ENCODE peak calls at places on chromosomes 6 and 20, in six cellular contexts. One of them, this sample, is unnamed.

GRCh38 chr6:48472121-48472520 is 361.1 kb upstream of the PTCHD4 start:
- DNase-seq in activated CD8-positive, alpha-beta memory T cell treated with anti-CD3 and anti-CD28 coated beads for 1 hour: no peak
- DNase-seq in nucleus accumbens: no peak
- DNase-seq in anterior cingulate cortex: no peak
- DNase-seq in GM03348: no peak
- DNase-seq in HFFc6: no peak
- DNase-seq in this sample: no peak

GRCh38 chr20:38961530-38962043 is 557 bp upstream of the DHX35 start:
- DNase-seq in GM03348: no peak
- DNase-seq in HFFc6: no peak
- DNase-seq in anterior cingulate cortex: no peak
- DNase-seq in activated CD8-positive, alpha-beta memory T cell treated with anti-CD3 and anti-CD28 coated beads for 1 hour: no peak
- DNase-seq in nucleus accumbens: no peak
- DNase-seq in this sample: no peak

GRCh38 chr6:110618591-110619267 is 142.3 kb upstream of the SLC22A16 start:
- DNase-seq in anterior cingulate cortex: no peak
- DNase-seq in GM03348: no peak
- DNase-seq in HFFc6: peak; percentile 21
- DNase-seq in activated CD8-positive, alpha-beta memory T cell treated with anti-CD3 and anti-CD28 coated beads for 1 hour: no peak
- DNase-seq in nucleus accumbens: no peak
- DNase-seq in this sample: no peak

GRCh38 chr6:91098006-91098405 is 511.1 kb upstream of the MAP3K7 start:
- DNase-seq in anterior cingulate cortex: no peak
- DNase-seq in nucleus accumbens: no peak
- DNase-seq in GM03348: no peak
- DNase-seq in activated CD8-positive, alpha-beta memory T cell treated with anti-CD3 and anti-CD28 coated beads for 1 hour: no peak
- DNase-seq in HFFc6: no peak
- DNase-seq in this sample: no peak

GRCh38 chr20:24782801-24783630 is 166.1 kb upstream of the CST7 start:
- DNase-seq in HFFc6: no peak
- DNase-seq in anterior cingulate cortex: no peak
- DNase-seq in nucleus accumbens: no peak
- DNase-seq in activated CD8-positive, alpha-beta memory T cell treated with anti-CD3 and anti-CD28 coated beads for 1 hour: no peak
- DNase-seq in GM03348: no peak
- DNase-seq in this sample: no peak

GRCh38 chr6:54621285-54621684 is 225.3 kb upstream of the FAM83B start:
- DNase-seq in HFFc6: no peak
- DNase-seq in GM03348: no peak
- DNase-seq in activated CD8-positive, alpha-beta memory T cell treated with anti-CD3 and anti-CD28 coated beads for 1 hour: no peak
- DNase-seq in nucleus accumbens: no peak
- DNase-seq in anterior cingulate cortex: no peak
- DNase-seq in this sample: no peak

GRCh38 chr20:38523697-38524096 is 51.1 kb downstream of the RALGAPB start:
- DNase-seq in nucleus accumbens: no peak
- DNase-seq in GM03348: peak; percentile 56
- DNase-seq in activated CD8-positive, alpha-beta memory T cell treated with anti-CD3 and anti-CD28 coated beads for 1 hour: no peak
- DNase-seq in anterior cingulate cortex: no peak
- DNase-seq in HFFc6: peak; percentile 57
- DNase-seq in this sample: no peak

GRCh38 chr6:31170987-31171671 is 647 bp upstream of the POU5F1 start:
- DNase-seq in anterior cingulate cortex: no peak
- DNase-seq in nucleus accumbens: no peak
- DNase-seq in GM03348: no peak
- DNase-seq in HFFc6: no peak
- DNase-seq in activated CD8-positive, alpha-beta memory T cell treated with anti-CD3 and anti-CD28 coated beads for 1 hour: no peak
- DNase-seq in this sample: no peak

GRCh38 chr20:20409326-20409725 is 41.4 kb downstream of the INSM1 start:
- DNase-seq in nucleus accumbens: no peak
- DNase-seq in GM03348: no peak
- DNase-seq in HFFc6: no peak
- DNase-seq in anterior cingulate cortex: no peak
- DNase-seq in activated CD8-positive, alpha-beta memory T cell treated with anti-CD3 and anti-CD28 coated beads for 1 hour: no peak
- DNase-seq in this sample: no peak

GRCh38 chr6:13474360-13474759 is 13.0 kb downstream of the GFOD1 start:
- DNase-seq in activated CD8-positive, alpha-beta memory T cell treated with anti-CD3 and anti-CD28 coated beads for 1 hour: no peak
- DNase-seq in GM03348: no peak
- DNase-seq in nucleus accumbens: no peak
- DNase-seq in anterior cingulate cortex: no peak
- DNase-seq in HFFc6: no peak
- DNase-seq in this sample: no peak

GRCh38 chr6:42417641-42418112 is 34.0 kb downstream of the TRERF1 start:
- DNase-seq in anterior cingulate cortex: no peak
- DNase-seq in activated CD8-positive, alpha-beta memory T cell treated with anti-CD3 and anti-CD28 coated beads for 1 hour: peak; percentile 48
- DNase-seq in GM03348: no peak
- DNase-seq in HFFc6: no peak
- DNase-seq in nucleus accumbens: no peak
- DNase-seq in this sample: no peak

GRCh38 chr6:21556968-21557721 is 36.4 kb upstream of the SOX4 start:
- DNase-seq in activated CD8-positive, alpha-beta memory T cell treated with anti-CD3 and anti-CD28 coated beads for 1 hour: no peak
- DNase-seq in nucleus accumbens: no peak
- DNase-seq in anterior cingulate cortex: no peak
- DNase-seq in GM03348: no peak
- DNase-seq in HFFc6: no peak
- DNase-seq in this sample: no peak

GRCh38 chr6:79705456-79705995 is 74.4 kb downstream of the SH3BGRL2 start:
- DNase-seq in HFFc6: no peak
- DNase-seq in GM03348: no peak
- DNase-seq in activated CD8-positive, alpha-beta memory T cell treated with anti-CD3 and anti-CD28 coated beads for 1 hour: no peak
- DNase-seq in nucleus accumbens: no peak
- DNase-seq in anterior cingulate cortex: no peak
- DNase-seq in this sample: no peak

GRCh38 chr6:15336905-15337583 is 91.2 kb downstream of the JARID2 start:
- DNase-seq in anterior cingulate cortex: no peak
- DNase-seq in nucleus accumbens: no peak
- DNase-seq in activated CD8-positive, alpha-beta memory T cell treated with anti-CD3 and anti-CD28 coated beads for 1 hour: no peak
- DNase-seq in HFFc6: no peak
- DNase-seq in GM03348: no peak
- DNase-seq in this sample: no peak

GRCh38 chr6:80658926-80659325 is 552.5 kb downstream of the BCKDHB start:
- DNase-seq in nucleus accumbens: no peak
- DNase-seq in GM03348: no peak
- DNase-seq in activated CD8-positive, alpha-beta memory T cell treated with anti-CD3 and anti-CD28 coated beads for 1 hour: no peak
- DNase-seq in anterior cingulate cortex: no peak
- DNase-seq in HFFc6: no peak
- DNase-seq in this sample: no peak

GRCh38 chr6:130946076-130946475 is 117.0 kb downstream of the EPB41L2 start:
- DNase-seq in nucleus accumbens: no peak
- DNase-seq in anterior cingulate cortex: no peak
- DNase-seq in HFFc6: no peak
- DNase-seq in GM03348: no peak
- DNase-seq in activated CD8-positive, alpha-beta memory T cell treated with anti-CD3 and anti-CD28 coated beads for 1 hour: no peak
- DNase-seq in this sample: no peak

GRCh38 chr6:141977782-141978181 is 154.9 kb upstream of the GJE1 start:
- DNase-seq in GM03348: no peak
- DNase-seq in HFFc6: no peak
- DNase-seq in activated CD8-positive, alpha-beta memory T cell treated with anti-CD3 and anti-CD28 coated beads for 1 hour: no peak
- DNase-seq in nucleus accumbens: no peak
- DNase-seq in anterior cingulate cortex: no peak
- DNase-seq in this sample: no peak

GRCh38 chr6:157133856-157134255 is 189.5 kb downstream of the TMEM242 start:
- DNase-seq in GM03348: no peak
- DNase-seq in anterior cingulate cortex: no peak
- DNase-seq in nucleus accumbens: no peak
- DNase-seq in activated CD8-positive, alpha-beta memory T cell treated with anti-CD3 and anti-CD28 coated beads for 1 hour: no peak
- DNase-seq in HFFc6: no peak
- DNase-seq in this sample: no peak

GRCh38 chr20:13412806-13413445 is 191.9 kb downstream of the ISM1 start:
- DNase-seq in GM03348: no peak
- DNase-seq in anterior cingulate cortex: no peak
- DNase-seq in activated CD8-positive, alpha-beta memory T cell treated with anti-CD3 and anti-CD28 coated beads for 1 hour: no peak
- DNase-seq in HFFc6: no peak
- DNase-seq in nucleus accumbens: no peak
- DNase-seq in this sample: no peak

GRCh38 chr6:26280409-26280808 is 84.6 kb upstream of the BTN3A2 start:
- DNase-seq in anterior cingulate cortex: no peak
- DNase-seq in HFFc6: no peak
- DNase-seq in activated CD8-positive, alpha-beta memory T cell treated with anti-CD3 and anti-CD28 coated beads for 1 hour: no peak
- DNase-seq in GM03348: no peak
- DNase-seq in nucleus accumbens: no peak
- DNase-seq in this sample: no peak

GRCh38 chr6:4670824-4671409 is 105.3 kb upstream of the CDYL start:
- DNase-seq in HFFc6: no peak
- DNase-seq in anterior cingulate cortex: no peak
- DNase-seq in GM03348: no peak
- DNase-seq in activated CD8-positive, alpha-beta memory T cell treated with anti-CD3 and anti-CD28 coated beads for 1 hour: no peak
- DNase-seq in nucleus accumbens: no peak
- DNase-seq in this sample: no peak

GRCh38 chr6:39892490-39893129 is 41.7 kb downstream of the MOCS1 start:
- DNase-seq in activated CD8-positive, alpha-beta memory T cell treated with anti-CD3 and anti-CD28 coated beads for 1 hour: no peak
- DNase-seq in HFFc6: peak; percentile 57
- DNase-seq in nucleus accumbens: peak; percentile 25
- DNase-seq in anterior cingulate cortex: peak; percentile 45
- DNase-seq in GM03348: peak; percentile 92
- DNase-seq in this sample: no peak

This sample was measured in C1 segment of cervical spinal cord.